ENCODE peak calls at places on chromosomes 13 and 19, in eight cellular contexts. Z is foreskin fibroblast, O is NB4, S is ascending aorta, C is dorsolateral prefrontal cortex, Q is fibroblast of the aortic adventitia, U is breast epithelium, J is lower leg skin. N is an unnamed sample.
A peak's percentile ranks its signal among the peaks of the same experiment; 100 is the strongest.

GRCh38 chr13:50685491-50685890 is 158.0 kb downstream of the DLEU7 start:
- DNase-seq in U (peak; percentile 44), Q (peak; percentile 41), S (peak; percentile 69), O (no peak), Z (peak; percentile 37), C (peak; percentile 75), J (peak; percentile 92), N (no peak)

GRCh38 chr19:13842294-13843103 is 34.4 kb upstream of the NANOS3 start:
- DNase-seq in S (peak; percentile 94), C (peak; percentile 63), Q (peak; percentile 67), U (peak; percentile 90), Z (peak; percentile 92), J (peak; percentile 97), O (peak; percentile 77), N (no peak)

GRCh38 chr13:51626749-51627148 is 42.5 kb downstream of the WDFY2 start:
- DNase-seq in O (no peak), Q (no peak), S (no peak), C (no peak), Z (peak; percentile 52), J (no peak), U (peak; percentile 47), N (no peak)

GRCh38 chr13:91398413-91399188 is at the start of gene GPC5:
- DNase-seq in Q (peak; percentile 22), S (peak; percentile 84), U (peak; percentile 40), C (peak; percentile 87), O (peak; percentile 75), J (peak; percentile 93), Z (peak; percentile 80), N (peak; percentile 57)

GRCh38 chr13:27631665-27632064 is 10.0 kb downstream of the POLR1D start:
- DNase-seq in Z (no peak), Q (no peak), S (no peak), C (no peak), U (no peak), J (no peak), O (no peak), N (no peak)

GRCh38 chr19:48874309-48875135 is 2.3 kb downstream of the PPP1R15A start:
- DNase-seq in U (no peak), O (peak; percentile 28), J (peak; percentile 92), C (no peak), Q (peak; percentile 53), Z (peak; percentile 73), S (no peak), N (no peak)

GRCh38 chr19:55113570-55114039 is 3.8 kb downstream of the PPP1R12C start:
- DNase-seq in Q (peak; percentile 86), C (no peak), S (peak; percentile 96), O (no peak), Z (peak; percentile 96), U (peak; percentile 78), J (peak; percentile 97), N (peak; percentile 73)

GRCh38 chr13:80030491-80030890 is 310.4 kb downstream of the SPRY2 start:
- DNase-seq in J (no peak), U (no peak), C (no peak), O (peak; percentile 70), Q (no peak), Z (peak; percentile 78), S (no peak), N (no peak)

GRCh38 chr13:95893861-95894260 is 159.3 kb downstream of the UGGT2 start:
- DNase-seq in Q (no peak), S (no peak), O (no peak), U (no peak), Z (no peak), C (no peak), J (no peak), N (no peak)

GRCh38 chr19:5814847-5815246 is 10.0 kb downstream of the NRTN start:
- DNase-seq in Q (no peak), Z (no peak), U (no peak), S (no peak), J (no peak), O (no peak), C (no peak), N (no peak)

GRCh38 chr19:6952956-6953355 is 65.6 kb downstream of the ADGRE1 start:
- DNase-seq in J (no peak), O (no peak), Q (no peak), C (no peak), U (no peak), Z (no peak), S (no peak), N (no peak)

GRCh38 chr13:27403727-27404385 is 20.6 kb upstream of the GTF3A start:
- DNase-seq in Q (no peak), U (no peak), Z (no peak), C (no peak), S (no peak), J (no peak), O (no peak), N (no peak)

GRCh38 chr13:36858285-36858684 is 39.3 kb downstream of the RFXAP start:
- DNase-seq in O (peak; percentile 63), C (no peak), Q (peak; percentile 75), J (no peak), Z (peak; percentile 63), U (no peak), S (no peak), N (no peak)

GRCh38 chr19:56507446-56508281 is at the start of gene ZNF471:
- DNase-seq in U (peak; percentile 98), Z (peak; percentile 100), O (peak; percentile 47), J (peak; percentile 99), Q (peak; percentile 98), C (peak; percentile 100), S (peak; percentile 99), N (peak; percentile 96)

GRCh38 chr13:97266734-97267417 is 44.7 kb downstream of the MBNL2 start:
- DNase-seq in O (no peak), U (no peak), S (no peak), Q (no peak), C (no peak), J (no peak), Z (no peak), N (no peak)

GRCh38 chr19:14325863-14326262 is 55.4 kb upstream of the ADGRE5 start:
- DNase-seq in J (no peak), O (no peak), S (no peak), C (no peak), Z (no peak), U (no peak), Q (no peak), N (no peak)

GRCh38 chr13:51235756-51236564 is 13.8 kb downstream of the FAM124A start:
- DNase-seq in Z (no peak), C (no peak), O (no peak), Q (no peak), J (no peak), U (no peak), S (no peak), N (no peak)

GRCh38 chr19:32464279-32464678 is 58.7 kb downstream of the DPY19L3 start:
- DNase-seq in S (no peak), C (no peak), U (no peak), J (no peak), Q (peak; percentile 26), O (peak; percentile 6), Z (no peak), N (no peak)

GRCh38 chr13:70107498-70108271 is at the start of gene ATXN8OS:
- DNase-seq in J (no peak), Z (no peak), S (no peak), U (no peak), C (peak; percentile 44), O (no peak), Q (no peak), N (no peak)

GRCh38 chr19:19758164-19758563 is 25.3 kb upstream of the ZNF14 start:
- DNase-seq in U (no peak), S (no peak), J (no peak), Z (no peak), C (no peak), Q (no peak), O (no peak), N (no peak)

GRCh38 chr19:38527466-38528136 is 90.2 kb downstream of the MAP4K1 start:
- DNase-seq in U (no peak), Z (no peak), J (no peak), S (no peak), Q (no peak), O (no peak), C (no peak), N (no peak)

DNA sequence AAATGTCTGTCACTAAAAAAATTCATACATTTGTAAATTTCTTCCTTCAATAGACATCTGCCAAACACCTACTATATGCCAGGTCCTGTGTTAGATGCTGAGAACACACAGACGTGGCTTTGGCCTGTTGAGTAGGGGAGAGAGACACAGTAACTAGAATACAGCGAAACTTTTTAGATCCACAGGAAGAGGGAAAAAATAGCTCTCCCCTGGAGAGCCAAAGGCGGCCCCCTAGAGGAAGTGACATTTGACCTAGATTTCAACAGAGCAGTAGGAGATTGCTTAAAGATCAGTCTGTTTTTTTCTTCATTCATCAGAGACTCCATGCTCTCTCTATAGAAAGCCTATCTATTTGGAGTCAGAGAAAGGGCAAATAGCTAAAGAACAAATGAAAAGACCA is 11.3 kb downstream of the LCP1 start:
- DNase-seq in O (peak; percentile 93), C (no peak), U (no peak), J (no peak), Q (no peak), Z (peak; percentile 31), S (no peak), N (no peak)
- TF ChIP-seq CTCF in O (no peak), C (no peak), U (no peak), J (no peak), Q (no peak), Z (no peak), S (no peak), N (no peak)

GRCh38 chr19:2333807-2334211 is 5.3 kb downstream of the SPPL2B start:
- DNase-seq in U (no peak), S (no peak), Z (no peak), J (no peak), O (peak; percentile 45), Q (no peak), C (no peak), N (no peak)
- TF ChIP-seq CTCF in U (no peak), S (no peak), Z (no peak), J (no peak), O (peak; percentile 4), Q (no peak), C (no peak), N (no peak)

GRCh38 chr19:40225440-40226305 is 816 bp downstream of the CCNP start:
- DNase-seq in C (no peak), O (no peak), Z (peak; percentile 66), Q (peak; percentile 27), U (no peak), J (no peak), S (no peak), N (no peak)
- TF ChIP-seq CTCF in C (no peak), O (no peak), Z (no peak), Q (peak; percentile 20), U (no peak), J (no peak), S (no peak), N (no peak)

GRCh38 chr13:87255394-87255793 is 415.8 kb upstream of the SLITRK5 start:
- DNase-seq in C (no peak), S (no peak), Z (no peak), O (no peak), Q (no peak), U (no peak), J (no peak), N (no peak)

DNA sequence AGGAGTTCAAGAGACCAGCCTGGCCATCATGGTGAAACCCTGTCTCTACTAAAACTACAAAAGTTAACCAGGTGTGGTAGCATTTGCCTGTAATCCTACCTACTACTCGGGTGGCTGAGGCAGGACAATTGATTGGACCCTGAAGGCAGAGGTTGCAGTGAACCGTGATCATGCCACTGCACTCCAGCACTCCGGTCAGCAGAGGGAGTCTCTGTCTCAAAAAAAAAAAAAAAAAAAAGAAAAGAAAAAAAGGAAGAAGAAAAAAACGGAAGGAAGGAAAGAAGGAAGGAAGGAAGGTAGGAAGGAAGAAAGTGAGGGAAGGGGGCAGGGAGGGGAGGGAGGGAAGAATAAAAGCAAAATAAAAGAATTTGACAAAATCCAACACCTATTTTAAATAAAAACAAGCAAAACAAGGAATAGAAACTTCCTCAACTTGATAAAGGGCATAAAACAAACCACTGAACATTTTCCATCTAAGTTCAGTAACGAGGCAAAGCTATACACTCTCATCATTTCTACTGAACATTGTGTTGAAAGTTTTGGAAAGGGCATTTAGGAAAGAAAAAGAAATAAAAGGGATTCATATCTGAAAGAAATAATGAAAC is 411.6 kb upstream of the SLITRK5 start:
- DNase-seq in C (no peak), S (no peak), Q (no peak), U (no peak), O (no peak), J (no peak), Z (no peak), N (no peak)
- TF ChIP-seq CTCF in C (no peak), S (no peak), Q (peak; percentile 16), U (no peak), O (peak; percentile 26), J (no peak), Z (no peak), N (no peak)

N was measured in omental fat pad.